ENCODE peak calls at places on chromosomes 3 and 15, in six cellular contexts. One of them, this sample, is unnamed.

GRCh38 chr15:56393277-56393676 is 28.1 kb downstream of the TEX9 start:
- DNase-seq in astrocyte of the spinal cord: no peak
- DNase-seq in stomach: no peak
- DNase-seq in CD8-positive, alpha-beta T cell: no peak
- DNase-seq in uterus: no peak
- DNase-seq in AG04449: no peak
- DNase-seq in this sample: no peak

GRCh38 chr3:64291345-64291744 is 66.1 kb upstream of the PRICKLE2 start:
- DNase-seq in astrocyte of the spinal cord: peak
- DNase-seq in stomach: no peak
- DNase-seq in CD8-positive, alpha-beta T cell: no peak
- DNase-seq in uterus: peak
- DNase-seq in AG04449: no peak
- DNase-seq in this sample: peak

GRCh38 chr3:188707396-188708288 is 464.1 kb upstream of the TPRG1 start:
- DNase-seq in astrocyte of the spinal cord: no peak
- DNase-seq in stomach: no peak
- DNase-seq in CD8-positive, alpha-beta T cell: no peak
- DNase-seq in uterus: no peak
- DNase-seq in AG04449: no peak
- DNase-seq in this sample: no peak

GRCh38 chr3:194121881-194122280 is 14.1 kb upstream of the HES1 start:
- DNase-seq in astrocyte of the spinal cord: peak
- DNase-seq in stomach: no peak
- DNase-seq in CD8-positive, alpha-beta T cell: no peak
- DNase-seq in uterus: no peak
- DNase-seq in AG04449: no peak
- DNase-seq in this sample: no peak

GRCh38 chr3:152656207-152657001 is 178.5 kb upstream of the P2RY1 start:
- DNase-seq in astrocyte of the spinal cord: peak
- DNase-seq in stomach: no peak
- DNase-seq in CD8-positive, alpha-beta T cell: no peak
- DNase-seq in uterus: no peak
- DNase-seq in AG04449: no peak
- DNase-seq in this sample: no peak

GRCh38 chr15:100781061-100781960 is 98.3 kb upstream of the ALDH1A3 start:
- DNase-seq in astrocyte of the spinal cord: no peak
- DNase-seq in stomach: no peak
- DNase-seq in CD8-positive, alpha-beta T cell: peak
- DNase-seq in uterus: no peak
- DNase-seq in AG04449: no peak
- DNase-seq in this sample: no peak

GRCh38 chr15:89327113-89327512 is 7.5 kb downstream of the POLG start:
- DNase-seq in astrocyte of the spinal cord: no peak
- DNase-seq in stomach: no peak
- DNase-seq in CD8-positive, alpha-beta T cell: no peak
- DNase-seq in uterus: no peak
- DNase-seq in AG04449: no peak
- DNase-seq in this sample: no peak

GRCh38 chr3:115913069-115913686 is 289.9 kb downstream of the GAP43 start:
- DNase-seq in astrocyte of the spinal cord: peak
- DNase-seq in stomach: no peak
- DNase-seq in CD8-positive, alpha-beta T cell: no peak
- DNase-seq in uterus: no peak
- DNase-seq in AG04449: no peak
- DNase-seq in this sample: peak

GRCh38 chr3:120181632-120182031 is 87.4 kb upstream of the GSK3B start:
- DNase-seq in astrocyte of the spinal cord: no peak
- DNase-seq in stomach: no peak
- DNase-seq in CD8-positive, alpha-beta T cell: no peak
- DNase-seq in uterus: no peak
- DNase-seq in AG04449: no peak
- DNase-seq in this sample: no peak

GRCh38 chr3:31692714-31693113 is 160.0 kb downstream of the STT3B start:
- DNase-seq in astrocyte of the spinal cord: no peak
- DNase-seq in stomach: no peak
- DNase-seq in CD8-positive, alpha-beta T cell: no peak
- DNase-seq in uterus: no peak
- DNase-seq in AG04449: no peak
- DNase-seq in this sample: no peak

GRCh38 chr3:186917660-186918312 is 12.5 kb upstream of the ST6GAL1 start:
- DNase-seq in astrocyte of the spinal cord: peak
- DNase-seq in stomach: no peak
- DNase-seq in CD8-positive, alpha-beta T cell: no peak
- DNase-seq in uterus: no peak
- DNase-seq in AG04449: no peak
- DNase-seq in this sample: no peak

GRCh38 chr15:84929795-84930371 is 45.4 kb downstream of the SLC28A1 start:
- DNase-seq in astrocyte of the spinal cord: peak
- DNase-seq in stomach: peak
- DNase-seq in CD8-positive, alpha-beta T cell: no peak
- DNase-seq in uterus: no peak
- DNase-seq in AG04449: no peak
- DNase-seq in this sample: no peak

GRCh38 chr3:101066776-101067175 is 73.6 kb upstream of the ABI3BP start:
- DNase-seq in astrocyte of the spinal cord: peak
- DNase-seq in stomach: no peak
- DNase-seq in CD8-positive, alpha-beta T cell: no peak
- DNase-seq in uterus: no peak
- DNase-seq in AG04449: no peak
- DNase-seq in this sample: peak

GRCh38 chr3:101065962-101066361 is 72.7 kb upstream of the ABI3BP start:
- DNase-seq in astrocyte of the spinal cord: peak
- DNase-seq in stomach: no peak
- DNase-seq in CD8-positive, alpha-beta T cell: no peak
- DNase-seq in uterus: no peak
- DNase-seq in AG04449: peak
- DNase-seq in this sample: peak

GRCh38 chr3:101069796-101070195 is 76.6 kb upstream of the ABI3BP start:
- DNase-seq in astrocyte of the spinal cord: peak
- DNase-seq in stomach: no peak
- DNase-seq in CD8-positive, alpha-beta T cell: no peak
- DNase-seq in uterus: no peak
- DNase-seq in AG04449: peak
- DNase-seq in this sample: no peak

GRCh38 chr3:101070260-101071121 is 77.3 kb upstream of the ABI3BP start:
- DNase-seq in astrocyte of the spinal cord: peak
- DNase-seq in stomach: peak
- DNase-seq in CD8-positive, alpha-beta T cell: peak
- DNase-seq in uterus: no peak
- DNase-seq in AG04449: no peak
- DNase-seq in this sample: no peak

DNA sequence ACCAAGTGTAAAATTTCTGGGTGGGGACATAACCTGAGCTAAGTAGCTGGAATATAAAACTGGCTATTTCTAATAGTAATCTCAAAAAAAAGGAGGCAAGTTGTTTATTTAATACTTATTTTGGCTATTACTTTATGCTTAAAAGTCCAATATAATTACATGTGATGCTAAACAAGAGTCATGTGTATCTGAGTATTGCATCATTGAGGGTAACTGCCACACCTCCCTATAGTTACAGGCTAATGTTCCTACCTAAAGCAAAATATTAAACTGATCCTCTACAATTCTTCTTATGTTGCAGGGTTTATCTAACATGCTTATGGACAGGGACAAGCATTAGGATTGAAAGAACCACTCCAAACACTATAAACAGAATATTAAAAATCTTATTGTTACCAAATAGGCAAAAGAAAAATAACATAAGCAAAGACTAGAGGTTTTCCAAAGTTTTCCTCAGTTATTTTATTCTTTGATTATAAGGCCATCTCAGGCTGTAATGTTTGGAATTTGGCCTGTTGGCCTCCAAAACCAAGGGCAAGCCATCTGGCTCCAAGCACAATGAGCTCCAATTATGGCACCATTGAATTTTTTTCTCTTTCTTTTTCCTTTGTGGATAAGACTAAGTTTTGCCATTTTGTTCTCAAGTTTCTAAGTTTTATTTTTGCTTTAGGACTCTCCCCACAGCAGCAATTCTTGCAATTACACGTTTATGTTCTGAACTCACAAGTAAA is 75.8 kb upstream of the ABI3BP start:
- DNase-seq in astrocyte of the spinal cord: peak
- DNase-seq in stomach: no peak
- DNase-seq in CD8-positive, alpha-beta T cell: no peak
- DNase-seq in uterus: no peak
- DNase-seq in AG04449: no peak
- DNase-seq in this sample: no peak
- TF ChIP-seq CTCF in astrocyte of the spinal cord: no peak
- TF ChIP-seq CTCF in stomach: no peak
- TF ChIP-seq CTCF in CD8-positive, alpha-beta T cell: no peak
- TF ChIP-seq CTCF in uterus: no peak
- TF ChIP-seq CTCF in AG04449: no peak
- TF ChIP-seq CTCF in this sample: no peak

DNA sequence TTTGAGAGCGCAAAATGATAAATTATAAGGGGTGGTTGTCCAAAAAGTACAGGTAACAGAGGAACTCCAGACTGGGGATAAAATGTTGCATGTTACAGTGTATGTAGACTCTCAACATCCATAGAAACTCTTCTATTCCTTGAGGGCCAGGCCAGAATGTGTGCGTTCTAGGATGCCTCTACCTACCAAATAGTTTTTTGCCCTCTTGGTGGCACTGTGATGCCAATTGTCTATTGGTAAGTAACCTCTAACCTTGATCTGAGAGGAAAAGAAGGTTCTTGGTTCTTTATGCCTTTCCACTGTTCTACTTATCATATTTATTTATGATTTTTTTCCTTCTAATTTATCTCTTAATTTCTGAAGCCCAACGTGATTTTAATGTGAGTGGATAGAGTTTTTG is 424.6 kb downstream of the GRM7 start:
- DNase-seq in astrocyte of the spinal cord: no peak
- DNase-seq in stomach: no peak
- DNase-seq in CD8-positive, alpha-beta T cell: no peak
- DNase-seq in uterus: no peak
- DNase-seq in AG04449: no peak
- DNase-seq in this sample: no peak
- TF ChIP-seq CTCF in astrocyte of the spinal cord: no peak
- TF ChIP-seq CTCF in stomach: no peak
- TF ChIP-seq CTCF in CD8-positive, alpha-beta T cell: no peak
- TF ChIP-seq CTCF in uterus: no peak
- TF ChIP-seq CTCF in AG04449: no peak
- TF ChIP-seq CTCF in this sample: no peak

GRCh38 chr3:114685053-114685630 is 391.3 kb downstream of the TIGIT start:
- DNase-seq in astrocyte of the spinal cord: no peak
- DNase-seq in stomach: peak
- DNase-seq in CD8-positive, alpha-beta T cell: no peak
- DNase-seq in uterus: no peak
- DNase-seq in AG04449: no peak
- DNase-seq in this sample: no peak
- TF ChIP-seq CTCF in astrocyte of the spinal cord: no peak
- TF ChIP-seq CTCF in stomach: no peak
- TF ChIP-seq CTCF in CD8-positive, alpha-beta T cell: no peak
- TF ChIP-seq CTCF in uterus: no peak
- TF ChIP-seq CTCF in AG04449: no peak
- TF ChIP-seq CTCF in this sample: no peak

DNA sequence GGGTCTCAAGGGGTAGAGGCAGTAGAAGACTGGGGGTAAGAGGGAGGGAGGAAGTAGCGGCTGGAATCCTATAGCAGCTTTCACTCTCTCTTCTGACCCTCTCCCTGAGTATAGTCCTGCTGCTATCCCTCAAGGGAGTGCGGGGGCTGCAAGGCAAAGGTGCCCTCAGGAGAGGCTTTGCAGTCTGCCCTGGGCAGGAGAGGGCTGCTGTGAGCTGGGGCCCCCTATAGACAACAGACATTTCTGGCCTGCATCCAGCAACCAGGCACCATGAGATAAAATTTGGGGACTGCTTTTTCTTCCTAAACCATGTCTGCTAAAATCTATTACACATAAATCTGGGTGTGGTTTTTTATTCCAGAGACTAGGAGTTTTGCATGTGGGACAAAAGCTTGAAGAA is 48.0 kb downstream of the SACM1L start:
- DNase-seq in astrocyte of the spinal cord: no peak
- DNase-seq in stomach: no peak
- DNase-seq in CD8-positive, alpha-beta T cell: no peak
- DNase-seq in uterus: no peak
- DNase-seq in AG04449: no peak
- DNase-seq in this sample: no peak
- TF ChIP-seq CTCF in astrocyte of the spinal cord: no peak
- TF ChIP-seq CTCF in stomach: no peak
- TF ChIP-seq CTCF in CD8-positive, alpha-beta T cell: no peak
- TF ChIP-seq CTCF in uterus: no peak
- TF ChIP-seq CTCF in AG04449: no peak
- TF ChIP-seq CTCF in this sample: no peak

DNA sequence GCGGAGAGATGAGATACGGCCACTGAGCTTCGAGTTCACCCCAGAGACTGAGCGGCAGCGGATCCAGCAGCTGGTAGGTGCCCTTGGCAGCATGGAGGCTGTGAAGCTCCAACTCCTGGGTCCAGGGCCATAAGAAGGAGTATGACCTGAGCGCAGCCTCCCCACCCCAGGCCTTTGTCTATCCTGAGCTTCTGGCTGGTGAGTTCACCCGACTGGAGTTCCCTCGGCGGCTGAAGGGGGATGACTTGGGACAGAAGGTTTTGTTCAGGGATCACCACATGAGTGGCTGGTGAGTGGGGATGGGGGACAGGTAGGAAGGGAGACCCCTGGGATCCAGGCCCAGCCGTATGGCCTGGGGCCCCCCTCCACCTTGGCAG is 2.6 kb downstream of the PPM1M start:
- DNase-seq in astrocyte of the spinal cord: no peak
- DNase-seq in stomach: no peak
- DNase-seq in CD8-positive, alpha-beta T cell: no peak
- DNase-seq in uterus: no peak
- DNase-seq in AG04449: no peak
- DNase-seq in this sample: no peak
- TF ChIP-seq CTCF in astrocyte of the spinal cord: no peak
- TF ChIP-seq CTCF in stomach: no peak
- TF ChIP-seq CTCF in CD8-positive, alpha-beta T cell: no peak
- TF ChIP-seq CTCF in uterus: no peak
- TF ChIP-seq CTCF in AG04449: no peak
- TF ChIP-seq CTCF in this sample: no peak

GRCh38 chr15:96047255-96047931 is 283.1 kb upstream of the NR2F2 start:
- DNase-seq in astrocyte of the spinal cord: peak
- DNase-seq in stomach: no peak
- DNase-seq in CD8-positive, alpha-beta T cell: no peak
- DNase-seq in uterus: peak
- DNase-seq in AG04449: peak
- DNase-seq in this sample: peak
- TF ChIP-seq CTCF in astrocyte of the spinal cord: no peak
- TF ChIP-seq CTCF in stomach: no peak
- TF ChIP-seq CTCF in CD8-positive, alpha-beta T cell: no peak
- TF ChIP-seq CTCF in uterus: no peak
- TF ChIP-seq CTCF in AG04449: no peak
- TF ChIP-seq CTCF in this sample: peak

DNA sequence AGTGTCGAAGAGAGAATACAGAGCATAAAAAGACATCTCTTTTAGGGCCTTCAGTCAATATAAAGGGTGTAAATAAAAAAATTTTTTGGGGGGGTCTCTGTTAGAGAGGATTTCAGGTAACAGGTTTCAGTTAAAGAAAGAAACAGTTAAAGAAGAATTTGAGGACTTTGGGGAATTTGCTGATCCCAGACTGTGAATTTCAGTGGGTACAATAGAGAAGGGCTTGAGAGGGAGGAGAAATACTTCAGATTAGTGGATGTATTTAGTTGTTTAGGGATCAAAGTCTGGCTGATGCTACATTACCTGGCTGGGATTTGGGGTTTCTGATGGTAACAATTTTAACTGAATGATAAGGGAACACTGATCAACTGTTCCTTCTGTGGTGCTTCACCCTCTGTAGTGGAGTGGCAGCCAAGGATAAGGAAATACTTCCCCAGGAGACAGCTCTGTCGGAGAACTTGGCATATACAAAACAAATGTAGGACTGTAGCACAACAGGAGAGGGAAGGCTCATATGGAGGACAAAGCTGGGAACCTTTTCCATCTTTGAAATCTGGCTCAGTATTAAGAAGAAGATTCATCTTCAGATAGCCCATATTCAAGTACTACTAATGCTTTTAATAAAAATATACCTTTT is 79.2 kb downstream of the MEF2A start:
- DNase-seq in astrocyte of the spinal cord: no peak
- DNase-seq in stomach: no peak
- DNase-seq in CD8-positive, alpha-beta T cell: no peak
- DNase-seq in uterus: no peak
- DNase-seq in AG04449: no peak
- DNase-seq in this sample: no peak
- TF ChIP-seq CTCF in astrocyte of the spinal cord: no peak
- TF ChIP-seq CTCF in stomach: no peak
- TF ChIP-seq CTCF in CD8-positive, alpha-beta T cell: no peak
- TF ChIP-seq CTCF in uterus: no peak
- TF ChIP-seq CTCF in AG04449: no peak
- TF ChIP-seq CTCF in this sample: no peak

This sample was measured in AG09309.